ENCODE peak calls at places on chromosome 11, in six cellular contexts. H is HepG2, M is HCT116, N is H1, B is endothelial cell of umbilical vein, Z is K562. S is an unnamed sample.

GRCh38 chr11:1310772-1311468 is 1.5 kb upstream of the TOLLIP start:
- DNase-seq in B (no peak), Z (no peak), M (no peak), N (no peak), H (no peak), S (no peak)

GRCh38 chr11:61923166-61924015 is 6.0 kb upstream of the RAB3IL1 start:
- DNase-seq in H (peak), B (no peak), Z (peak), N (no peak), M (no peak), S (no peak)

GRCh38 chr11:792873-793272 is 3.0 kb upstream of the CEND1 start:
- DNase-seq in H (no peak), Z (no peak), N (no peak), M (no peak), B (no peak), S (no peak)

GRCh38 chr11:73652046-73652730 is 5.8 kb downstream of the PLEKHB1 start:
- DNase-seq in B (peak), H (peak), N (no peak), M (peak), Z (no peak), S (no peak)

GRCh38 chr11:92300871-92301270 is 76.3 kb downstream of the FAT3 start:
- DNase-seq in Z (no peak), B (no peak), M (no peak), N (no peak), H (no peak), S (no peak)

GRCh38 chr11:88087281-88087680 is 88.0 kb downstream of the RAB38 start:
- DNase-seq in B (no peak), M (no peak), H (no peak), Z (no peak), N (no peak), S (no peak)

GRCh38 chr11:59184876-59185275 is 12.9 kb downstream of the DTX4 start:
- DNase-seq in Z (no peak), M (no peak), B (no peak), N (no peak), H (no peak), S (no peak)

GRCh38 chr11:119694334-119694733 is 34.7 kb downstream of the NECTIN1 start:
- DNase-seq in H (peak), N (no peak), Z (no peak), B (no peak), M (no peak), S (no peak)

GRCh38 chr11:12827929-12828812 is 153.9 kb downstream of the TEAD1 start:
- DNase-seq in M (no peak), Z (no peak), H (peak), B (peak), N (peak), S (no peak)

GRCh38 chr11:97746832-97747231 is 1273.9 kb upstream of the CNTN5 start:
- DNase-seq in H (no peak), Z (no peak), B (peak), N (no peak), M (no peak), S (no peak)

DNA sequence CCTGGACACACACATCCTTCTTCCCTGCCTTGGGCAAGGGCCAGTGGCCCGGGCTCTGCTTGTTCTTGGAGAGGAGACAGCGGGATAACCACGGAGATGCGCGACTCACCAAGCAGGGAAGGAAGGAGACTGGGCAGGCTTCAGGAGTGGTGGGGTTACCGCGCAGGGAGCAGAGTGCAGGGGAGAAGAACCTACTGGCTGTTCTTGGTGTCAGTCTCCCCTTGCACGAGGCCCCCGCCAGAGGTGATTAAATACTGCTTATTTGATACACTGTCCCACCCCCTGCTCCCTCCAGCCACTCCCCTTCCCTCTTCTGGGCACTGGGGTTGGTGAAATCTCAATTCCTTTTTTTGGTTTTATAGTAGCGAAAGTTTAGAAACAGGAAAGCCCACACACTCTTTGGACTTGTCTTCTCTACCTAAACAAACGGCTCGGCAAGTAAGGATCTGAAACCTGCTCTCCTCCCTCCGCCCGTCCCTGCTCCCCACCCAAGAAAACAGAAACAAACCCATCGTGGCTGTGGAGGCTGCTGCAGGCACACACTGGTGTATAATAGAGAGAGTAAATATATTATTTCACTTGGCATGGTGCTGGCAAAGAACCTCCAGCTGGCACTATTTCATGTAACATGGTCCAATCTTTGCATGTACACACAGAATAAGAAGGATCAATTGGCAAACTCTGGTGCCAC is 10.8 kb downstream of the LARGE2 start:
- DNase-seq in H (no peak), B (no peak), N (no peak), Z (no peak), M (no peak), S (no peak)
- TF ChIP-seq POLR2AphosphoS5 in H (no peak), B (no peak), N (no peak), Z (no peak), M (no peak), S (no peak)

DNA sequence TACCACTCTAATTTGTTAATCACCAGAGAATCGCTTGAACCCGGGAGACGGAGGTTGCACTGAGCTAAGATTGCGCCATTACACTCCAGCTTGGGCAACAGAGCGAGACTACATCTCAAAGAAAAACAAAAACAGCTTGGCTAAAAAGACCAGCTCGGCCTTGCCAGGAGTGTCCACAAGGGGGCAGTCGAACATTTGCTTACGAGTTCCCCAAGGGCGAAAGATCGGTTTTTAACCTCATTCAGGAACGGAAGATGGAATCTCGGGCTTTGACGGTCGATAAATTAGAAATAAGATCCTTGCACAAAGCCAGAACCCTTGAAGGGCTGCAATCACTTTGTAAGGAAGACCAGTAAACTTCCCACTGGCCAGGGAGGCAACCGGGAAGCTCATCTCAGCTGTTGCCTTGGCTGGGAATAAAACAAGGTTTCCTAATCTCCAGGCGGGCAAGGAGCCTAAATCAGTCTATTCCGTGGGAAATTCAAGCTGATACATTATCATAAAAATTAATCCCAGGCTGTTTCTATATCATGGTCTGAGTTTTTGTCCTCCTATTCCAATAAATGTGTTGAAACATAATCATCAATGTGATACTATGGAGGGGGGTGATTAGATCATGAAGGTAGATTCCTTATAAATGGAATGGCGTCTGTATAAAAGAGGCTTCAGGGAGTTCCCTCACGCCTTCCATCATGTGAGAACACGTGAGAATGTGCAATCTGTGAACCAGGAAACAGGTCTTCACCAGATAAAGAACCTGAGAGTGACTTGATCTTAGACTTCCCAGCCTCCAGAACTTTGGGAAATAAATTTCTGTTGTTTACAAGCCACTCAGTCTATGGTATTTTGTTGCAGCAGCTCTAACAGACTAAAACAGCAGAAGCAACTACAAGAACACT is 14.9 kb upstream of the SLC29A2 start:
- DNase-seq in Z (peak), B (peak), N (peak), H (peak), M (peak), S (peak)
- H3K9ac ChIP-seq in Z (peak), B (no peak), N (no peak), H (peak), M (peak), S (peak)

DNA sequence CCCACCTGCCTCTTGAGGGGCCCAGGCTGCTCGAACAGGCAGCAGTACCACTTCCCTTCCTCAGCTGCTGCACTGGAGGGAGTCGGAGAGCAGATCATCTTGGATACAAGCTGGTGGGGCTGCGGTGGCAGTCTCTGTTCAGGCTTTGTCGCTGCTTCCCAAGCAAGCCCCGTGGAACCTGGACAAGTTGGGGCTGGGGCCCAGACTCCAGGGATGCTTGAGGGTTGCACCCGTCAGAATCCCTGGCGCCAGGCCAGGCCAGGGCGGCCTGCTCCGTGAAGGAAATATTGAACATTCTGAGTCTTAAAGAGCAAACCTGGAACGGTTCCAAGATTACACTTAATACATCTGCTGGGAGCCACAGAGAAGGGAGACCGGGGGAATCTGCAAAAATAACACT is 310.1 kb upstream of the SORL1-AS1 start:
- DNase-seq in H (no peak), Z (no peak), B (peak), M (no peak), N (no peak), S (no peak)
- TF ChIP-seq EZH2 in H (no peak), Z (no peak), B (no peak), M (no peak), N (no peak), S (no peak)

GRCh38 chr11:47518212-47518959 is 34.5 kb downstream of the CELF1 start:
- DNase-seq in M (no peak), B (peak), H (no peak), N (no peak), Z (no peak), S (no peak)

GRCh38 chr11:47523491-47524199 is 29.3 kb downstream of the CELF1 start:
- DNase-seq in B (peak), H (peak), M (no peak), N (no peak), Z (peak), S (no peak)

GRCh38 chr11:47527186-47527585 is 25.7 kb downstream of the CELF1 start:
- DNase-seq in M (no peak), B (no peak), N (no peak), H (no peak), Z (no peak), S (no peak)

GRCh38 chr11:47524200-47524874 is 28.6 kb downstream of the CELF1 start:
- DNase-seq in B (peak), M (no peak), H (no peak), N (no peak), Z (no peak), S (no peak)
- TF ChIP-seq POLR2AphosphoS5 in B (no peak), M (no peak), H (no peak), N (no peak), Z (no peak), S (no peak)

GRCh38 chr11:67273260-67273990 is 7.2 kb downstream of the GRK2 start:
- DNase-seq in H (no peak), N (no peak), Z (no peak), B (no peak), M (no peak), S (no peak)

GRCh38 chr11:67272327-67273259 is 6.3 kb downstream of the GRK2 start:
- DNase-seq in H (no peak), B (no peak), M (no peak), Z (no peak), N (no peak), S (no peak)

GRCh38 chr11:67276821-67277230 is 10.6 kb downstream of the GRK2 start:
- DNase-seq in M (no peak), H (no peak), B (peak), Z (peak), N (no peak), S (no peak)

GRCh38 chr11:67275606-67276409 is 9.5 kb downstream of the GRK2 start:
- DNase-seq in N (no peak), Z (no peak), B (no peak), H (no peak), M (no peak), S (no peak)

DNA sequence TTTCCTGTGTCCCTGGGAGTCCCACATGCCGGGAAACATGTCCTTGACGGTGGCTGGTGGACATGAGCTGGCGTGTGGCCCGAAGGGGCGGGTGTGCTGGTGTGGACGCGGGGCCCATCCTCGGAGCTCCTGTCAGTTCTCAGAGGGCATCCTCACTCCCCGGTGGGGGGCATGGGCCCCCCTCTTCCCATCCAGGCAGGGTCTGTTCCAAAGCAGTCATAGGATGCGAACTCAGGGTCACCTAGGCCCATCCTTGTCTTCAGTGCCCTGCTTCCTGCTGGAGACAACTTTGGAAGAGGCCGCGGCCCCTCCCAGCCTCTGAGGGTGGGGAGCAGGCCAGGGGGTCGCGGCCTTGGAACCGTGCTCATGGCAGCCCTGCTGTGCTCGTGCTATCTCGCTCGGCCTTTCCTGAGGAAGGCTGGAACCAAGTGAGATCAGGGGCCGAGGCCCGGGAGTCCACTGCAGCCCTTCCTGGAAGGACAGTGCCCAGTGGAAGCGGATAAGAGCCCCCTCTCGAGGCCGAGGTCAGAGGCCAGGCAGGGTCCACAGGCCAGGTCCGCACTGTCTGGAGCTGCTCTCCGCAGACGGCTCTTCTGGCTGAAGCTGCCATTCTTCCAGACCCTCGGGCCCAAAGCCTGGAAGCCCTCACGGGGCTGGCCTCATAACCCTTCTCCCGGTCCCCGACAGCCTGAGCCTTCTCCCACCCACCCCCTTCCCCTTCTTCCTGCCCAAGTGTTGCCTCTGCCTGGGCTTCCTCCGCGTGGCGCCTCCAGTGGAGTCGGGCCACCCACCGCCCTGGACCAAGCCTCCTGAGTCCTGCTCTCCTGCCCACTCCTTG is 8.7 kb downstream of the GRK2 start:
- DNase-seq in Z (no peak), B (no peak), M (no peak), H (no peak), N (no peak), S (no peak)
- H3K9ac ChIP-seq in Z (peak), B (no peak), M (no peak), H (no peak), N (no peak), S (no peak)

DNA sequence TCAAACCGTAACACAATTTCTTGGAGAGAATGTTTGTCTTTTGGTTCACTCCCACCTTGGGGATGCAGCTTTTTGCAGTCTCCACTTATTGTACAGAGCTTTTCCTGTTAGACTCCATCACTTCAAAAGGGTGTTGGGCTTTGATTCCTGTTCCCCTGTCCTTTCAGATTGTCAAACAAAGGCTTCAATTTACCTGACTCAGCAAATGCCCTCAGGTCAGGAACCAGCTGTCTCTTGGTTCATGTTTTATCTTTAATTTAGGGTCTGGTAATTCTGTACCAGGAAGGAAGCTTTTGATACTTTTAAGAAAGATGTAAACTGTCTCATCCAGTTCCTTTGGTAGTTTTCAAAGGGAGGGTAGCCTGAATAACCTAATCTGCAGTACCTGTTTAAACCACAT is 880.7 kb downstream of the NTM start:
- DNase-seq in B (no peak), H (no peak), Z (no peak), N (no peak), M (no peak), S (no peak)
- TF ChIP-seq EZH2 in B (no peak), H (no peak), Z (no peak), N (no peak), M (no peak), S (no peak)

GRCh38 chr11:126416542-126417090 is 61.1 kb downstream of the ST3GAL4 start:
- DNase-seq in M (no peak), B (peak), H (no peak), Z (no peak), N (no peak), S (no peak)

GRCh38 chr11:126414615-126415014 is 59.1 kb downstream of the ST3GAL4 start:
- DNase-seq in B (no peak), M (no peak), H (no peak), N (no peak), Z (no peak), S (no peak)

GRCh38 chr11:126413843-126414405 is 58.4 kb downstream of the ST3GAL4 start:
- DNase-seq in B (no peak), N (no peak), M (no peak), H (no peak), Z (no peak), S (no peak)

GRCh38 chr11:126415669-126416420 is 60.4 kb downstream of the ST3GAL4 start:
- DNase-seq in Z (no peak), B (no peak), M (no peak), H (no peak), N (no peak), S (no peak)

GRCh38 chr11:126415128-126415527 is 59.6 kb downstream of the ST3GAL4 start:
- DNase-seq in M (no peak), N (no peak), B (no peak), H (no peak), Z (no peak), S (no peak)
- TF ChIP-seq POLR2AphosphoS5 in M (no peak), N (no peak), B (no peak), H (no peak), Z (no peak), S (no peak)

S was measured in SK-N-MC.